ENCODE peak calls at places on chromosomes 12 and 14, in eight cellular contexts. One of them, this sample, is unnamed.

GRCh38 chr12:63843613-63844390 is 698 bp upstream of the SRGAP1 start:
- DNase-seq in CD4-positive, CD25-positive, alpha-beta regulatory T cell: peak; percentile 68
- DNase-seq in adipocyte: peak; percentile 98
- DNase-seq in psoas muscle: peak; percentile 90
- DNase-seq in endodermal cell: peak; percentile 98
- DNase-seq in CD8-positive, alpha-beta memory T cell: peak; percentile 68
- DNase-seq in pancreas: peak; percentile 91
- DNase-seq in neural progenitor cell: peak; percentile 95
- DNase-seq in this sample: peak; percentile 96

GRCh38 chr14:68523994-68524725 is 268.7 kb downstream of the ZFP36L1 start:
- DNase-seq in adipocyte: peak; percentile 36
- DNase-seq in endodermal cell: peak; percentile 33
- DNase-seq in pancreas: peak; percentile 53
- DNase-seq in psoas muscle: no peak
- DNase-seq in CD8-positive, alpha-beta memory T cell: no peak
- DNase-seq in CD4-positive, CD25-positive, alpha-beta regulatory T cell: no peak
- DNase-seq in neural progenitor cell: no peak
- DNase-seq in this sample: no peak

GRCh38 chr14:96098309-96098998 is 59.3 kb downstream of the C14orf132 start:
- DNase-seq in CD8-positive, alpha-beta memory T cell: no peak
- DNase-seq in psoas muscle: peak; percentile 40
- DNase-seq in CD4-positive, CD25-positive, alpha-beta regulatory T cell: no peak
- DNase-seq in adipocyte: peak; percentile 77
- DNase-seq in endodermal cell: peak; percentile 91
- DNase-seq in pancreas: peak; percentile 63
- DNase-seq in neural progenitor cell: peak; percentile 85
- DNase-seq in this sample: peak; percentile 32

GRCh38 chr12:50039151-50039835 is 14.0 kb upstream of the RACGAP1 start:
- DNase-seq in adipocyte: peak; percentile 79
- DNase-seq in psoas muscle: peak; percentile 85
- DNase-seq in endodermal cell: peak; percentile 100
- DNase-seq in pancreas: peak; percentile 87
- DNase-seq in neural progenitor cell: peak; percentile 93
- DNase-seq in CD8-positive, alpha-beta memory T cell: peak; percentile 68
- DNase-seq in CD4-positive, CD25-positive, alpha-beta regulatory T cell: peak; percentile 69
- DNase-seq in this sample: peak; percentile 69

GRCh38 chr12:66929121-66929520 is 250.2 kb upstream of the GRIP1 start:
- DNase-seq in endodermal cell: no peak
- DNase-seq in adipocyte: no peak
- DNase-seq in neural progenitor cell: no peak
- DNase-seq in psoas muscle: no peak
- DNase-seq in pancreas: no peak
- DNase-seq in CD4-positive, CD25-positive, alpha-beta regulatory T cell: no peak
- DNase-seq in CD8-positive, alpha-beta memory T cell: no peak
- DNase-seq in this sample: no peak

GRCh38 chr14:89171168-89171567 is 245.9 kb downstream of the FOXN3 start:
- DNase-seq in pancreas: no peak
- DNase-seq in psoas muscle: no peak
- DNase-seq in adipocyte: peak; percentile 51
- DNase-seq in endodermal cell: no peak
- DNase-seq in neural progenitor cell: no peak
- DNase-seq in CD4-positive, CD25-positive, alpha-beta regulatory T cell: no peak
- DNase-seq in CD8-positive, alpha-beta memory T cell: no peak
- DNase-seq in this sample: no peak

GRCh38 chr12:84911331-84912190 is 1.0 kb downstream of the SLC6A15 start:
- DNase-seq in CD4-positive, CD25-positive, alpha-beta regulatory T cell: no peak
- DNase-seq in CD8-positive, alpha-beta memory T cell: no peak
- DNase-seq in endodermal cell: peak; percentile 98
- DNase-seq in adipocyte: peak; percentile 90
- DNase-seq in neural progenitor cell: peak; percentile 93
- DNase-seq in pancreas: no peak
- DNase-seq in psoas muscle: no peak
- DNase-seq in this sample: peak; percentile 71

GRCh38 chr14:102917469-102918211 is 4.8 kb upstream of the AMN start:
- DNase-seq in psoas muscle: peak; percentile 57
- DNase-seq in endodermal cell: peak; percentile 92
- DNase-seq in CD8-positive, alpha-beta memory T cell: peak; percentile 36
- DNase-seq in CD4-positive, CD25-positive, alpha-beta regulatory T cell: peak; percentile 52
- DNase-seq in adipocyte: peak; percentile 74
- DNase-seq in pancreas: no peak
- DNase-seq in neural progenitor cell: peak; percentile 81
- DNase-seq in this sample: no peak

GRCh38 chr14:54267172-54267571 is 129.6 kb upstream of the CDKN3 start:
- DNase-seq in pancreas: no peak
- DNase-seq in neural progenitor cell: no peak
- DNase-seq in psoas muscle: no peak
- DNase-seq in endodermal cell: no peak
- DNase-seq in adipocyte: no peak
- DNase-seq in CD8-positive, alpha-beta memory T cell: no peak
- DNase-seq in CD4-positive, CD25-positive, alpha-beta regulatory T cell: no peak
- DNase-seq in this sample: no peak

GRCh38 chr12:115983226-115983798 is 294.2 kb downstream of the MED13L start:
- DNase-seq in CD4-positive, CD25-positive, alpha-beta regulatory T cell: no peak
- DNase-seq in CD8-positive, alpha-beta memory T cell: no peak
- DNase-seq in pancreas: no peak
- DNase-seq in psoas muscle: no peak
- DNase-seq in adipocyte: no peak
- DNase-seq in endodermal cell: peak; percentile 93
- DNase-seq in neural progenitor cell: peak; percentile 56
- DNase-seq in this sample: peak; percentile 9

GRCh38 chr12:132478433-132478803 is 11.5 kb upstream of the FBRSL1 start:
- DNase-seq in CD4-positive, CD25-positive, alpha-beta regulatory T cell: no peak
- DNase-seq in adipocyte: no peak
- DNase-seq in CD8-positive, alpha-beta memory T cell: no peak
- DNase-seq in endodermal cell: no peak
- DNase-seq in psoas muscle: no peak
- DNase-seq in neural progenitor cell: no peak
- DNase-seq in pancreas: peak; percentile 20
- DNase-seq in this sample: no peak

GRCh38 chr14:23121401-23121800 is 2.3 kb upstream of the CEBPE start:
- DNase-seq in pancreas: peak; percentile 55
- DNase-seq in adipocyte: peak; percentile 34
- DNase-seq in neural progenitor cell: peak; percentile 31
- DNase-seq in CD8-positive, alpha-beta memory T cell: no peak
- DNase-seq in psoas muscle: peak; percentile 42
- DNase-seq in CD4-positive, CD25-positive, alpha-beta regulatory T cell: no peak
- DNase-seq in endodermal cell: peak; percentile 69
- DNase-seq in this sample: peak; percentile 67

GRCh38 chr12:46553266-46553665 is 180.7 kb upstream of the SLC38A2 start:
- DNase-seq in psoas muscle: peak; percentile 34
- DNase-seq in neural progenitor cell: no peak
- DNase-seq in CD4-positive, CD25-positive, alpha-beta regulatory T cell: no peak
- DNase-seq in adipocyte: peak; percentile 74
- DNase-seq in endodermal cell: no peak
- DNase-seq in CD8-positive, alpha-beta memory T cell: no peak
- DNase-seq in pancreas: no peak
- DNase-seq in this sample: peak; percentile 52

GRCh38 chr14:105894125-105894977 is 368.0 kb downstream of the TMEM121 start:
- DNase-seq in CD8-positive, alpha-beta memory T cell: no peak
- DNase-seq in CD4-positive, CD25-positive, alpha-beta regulatory T cell: no peak
- DNase-seq in endodermal cell: peak; percentile 8
- DNase-seq in neural progenitor cell: no peak
- DNase-seq in pancreas: peak; percentile 3
- DNase-seq in adipocyte: no peak
- DNase-seq in psoas muscle: peak; percentile 2
- DNase-seq in this sample: no peak

GRCh38 chr12:24977060-24977459 is 28.2 kb upstream of the BCAT1 start:
- DNase-seq in neural progenitor cell: no peak
- DNase-seq in CD8-positive, alpha-beta memory T cell: no peak
- DNase-seq in psoas muscle: no peak
- DNase-seq in pancreas: no peak
- DNase-seq in CD4-positive, CD25-positive, alpha-beta regulatory T cell: no peak
- DNase-seq in endodermal cell: no peak
- DNase-seq in adipocyte: no peak
- DNase-seq in this sample: no peak

GRCh38 chr12:24979286-24979685 is 30.4 kb upstream of the BCAT1 start:
- DNase-seq in pancreas: no peak
- DNase-seq in adipocyte: no peak
- DNase-seq in psoas muscle: no peak
- DNase-seq in CD4-positive, CD25-positive, alpha-beta regulatory T cell: no peak
- DNase-seq in neural progenitor cell: no peak
- DNase-seq in endodermal cell: no peak
- DNase-seq in CD8-positive, alpha-beta memory T cell: no peak
- DNase-seq in this sample: no peak

GRCh38 chr12:24977711-24978110 is 28.8 kb upstream of the BCAT1 start:
- DNase-seq in neural progenitor cell: no peak
- DNase-seq in psoas muscle: no peak
- DNase-seq in pancreas: no peak
- DNase-seq in CD4-positive, CD25-positive, alpha-beta regulatory T cell: no peak
- DNase-seq in adipocyte: no peak
- DNase-seq in endodermal cell: no peak
- DNase-seq in CD8-positive, alpha-beta memory T cell: no peak
- DNase-seq in this sample: no peak

GRCh38 chr12:24979971-24980730 is 31.2 kb upstream of the BCAT1 start:
- DNase-seq in CD8-positive, alpha-beta memory T cell: no peak
- DNase-seq in pancreas: no peak
- DNase-seq in endodermal cell: no peak
- DNase-seq in neural progenitor cell: peak; percentile 5
- DNase-seq in adipocyte: peak; percentile 68
- DNase-seq in psoas muscle: no peak
- DNase-seq in CD4-positive, CD25-positive, alpha-beta regulatory T cell: no peak
- DNase-seq in this sample: no peak

GRCh38 chr12:24982250-24982649 is 33.3 kb upstream of the BCAT1 start:
- DNase-seq in neural progenitor cell: no peak
- DNase-seq in adipocyte: no peak
- DNase-seq in CD8-positive, alpha-beta memory T cell: no peak
- DNase-seq in endodermal cell: no peak
- DNase-seq in CD4-positive, CD25-positive, alpha-beta regulatory T cell: no peak
- DNase-seq in pancreas: no peak
- DNase-seq in psoas muscle: no peak
- DNase-seq in this sample: no peak
- H3K4me3 ChIP-seq in neural progenitor cell: no peak overlapping the region
- H3K4me3 ChIP-seq in adipocyte: no peak overlapping the region
- H3K4me3 ChIP-seq in CD8-positive, alpha-beta memory T cell: no peak overlapping the region
- H3K4me3 ChIP-seq in endodermal cell: no peak overlapping the region
- H3K4me3 ChIP-seq in CD4-positive, CD25-positive, alpha-beta regulatory T cell: no peak overlapping the region
- H3K4me3 ChIP-seq in pancreas: no peak overlapping the region
- H3K4me3 ChIP-seq in psoas muscle: no peak overlapping the region
- H3K4me3 ChIP-seq in this sample: no peak overlapping the region

GRCh38 chr12:131365821-131366260 is 345.0 kb upstream of the SFSWAP start:
- DNase-seq in CD4-positive, CD25-positive, alpha-beta regulatory T cell: no peak
- DNase-seq in CD8-positive, alpha-beta memory T cell: no peak
- DNase-seq in neural progenitor cell: no peak
- DNase-seq in pancreas: no peak
- DNase-seq in adipocyte: no peak
- DNase-seq in endodermal cell: peak; percentile 33
- DNase-seq in psoas muscle: no peak
- DNase-seq in this sample: no peak

GRCh38 chr12:131363841-131364425 is 347.0 kb upstream of the SFSWAP start:
- DNase-seq in psoas muscle: no peak
- DNase-seq in CD4-positive, CD25-positive, alpha-beta regulatory T cell: no peak
- DNase-seq in neural progenitor cell: no peak
- DNase-seq in CD8-positive, alpha-beta memory T cell: no peak
- DNase-seq in adipocyte: no peak
- DNase-seq in pancreas: no peak
- DNase-seq in endodermal cell: no peak
- DNase-seq in this sample: no peak

GRCh38 chr12:131364903-131365820 is 345.7 kb upstream of the SFSWAP start:
- DNase-seq in CD8-positive, alpha-beta memory T cell: no peak
- DNase-seq in adipocyte: no peak
- DNase-seq in psoas muscle: no peak
- DNase-seq in pancreas: no peak
- DNase-seq in neural progenitor cell: no peak
- DNase-seq in CD4-positive, CD25-positive, alpha-beta regulatory T cell: no peak
- DNase-seq in endodermal cell: peak; percentile 28
- DNase-seq in this sample: no peak

GRCh38 chr12:131368073-131369071 is 342.5 kb upstream of the SFSWAP start:
- DNase-seq in endodermal cell: peak; percentile 36
- DNase-seq in CD8-positive, alpha-beta memory T cell: no peak
- DNase-seq in adipocyte: no peak
- DNase-seq in CD4-positive, CD25-positive, alpha-beta regulatory T cell: no peak
- DNase-seq in psoas muscle: no peak
- DNase-seq in pancreas: no peak
- DNase-seq in neural progenitor cell: no peak
- DNase-seq in this sample: no peak

DNA sequence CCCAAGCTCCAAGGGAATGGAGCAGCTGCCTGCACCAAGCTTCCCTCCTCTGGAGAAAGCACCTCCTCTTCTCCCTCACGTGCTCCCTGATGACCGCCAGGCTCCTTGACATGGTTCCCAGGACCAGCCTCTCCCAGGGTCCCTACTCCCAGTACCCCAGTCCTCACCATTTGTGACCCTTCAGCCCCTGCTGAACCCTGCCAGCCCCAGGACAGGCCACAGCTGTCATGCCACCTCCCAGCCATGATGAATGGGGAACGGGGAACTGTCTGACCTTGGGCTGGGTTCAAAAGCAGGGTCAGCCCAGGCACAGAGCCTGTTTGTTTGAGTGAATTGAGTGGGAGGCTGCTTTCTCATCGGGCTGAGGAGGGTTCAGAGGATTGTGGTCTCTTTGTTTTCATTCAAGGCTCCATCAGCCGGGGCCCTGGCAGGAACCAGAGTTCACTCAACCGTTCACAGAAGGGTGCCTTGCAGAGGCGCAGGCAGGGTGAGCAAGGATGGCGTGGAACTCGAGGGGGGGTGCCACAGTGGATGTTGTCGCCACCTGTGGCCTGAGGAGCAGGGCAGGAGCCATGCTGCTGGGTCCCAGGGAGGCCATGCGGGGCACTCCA is 344.5 kb upstream of the SFSWAP start:
- DNase-seq in CD8-positive, alpha-beta memory T cell: no peak
- DNase-seq in endodermal cell: peak; percentile 38
- DNase-seq in CD4-positive, CD25-positive, alpha-beta regulatory T cell: no peak
- DNase-seq in neural progenitor cell: no peak
- DNase-seq in psoas muscle: no peak
- DNase-seq in adipocyte: no peak
- DNase-seq in pancreas: no peak
- DNase-seq in this sample: no peak
- H3K9me3 ChIP-seq in CD8-positive, alpha-beta memory T cell: no peaks in the 10 kb centered on the region
- H3K9me3 ChIP-seq in endodermal cell: no peaks in the 10 kb centered on the region
- H3K9me3 ChIP-seq in CD4-positive, CD25-positive, alpha-beta regulatory T cell: no peaks in the 10 kb centered on the region
- H3K9me3 ChIP-seq in neural progenitor cell: no peaks in the 10 kb centered on the region
- H3K9me3 ChIP-seq in psoas muscle: no peaks in the 10 kb centered on the region
- H3K9me3 ChIP-seq in adipocyte: peaks cover 6% of the 10 kb centered on the region
- H3K9me3 ChIP-seq in pancreas: no peaks in the 10 kb centered on the region
- H3K9me3 ChIP-seq in this sample: no peaks in the 10 kb centered on the region

DNA sequence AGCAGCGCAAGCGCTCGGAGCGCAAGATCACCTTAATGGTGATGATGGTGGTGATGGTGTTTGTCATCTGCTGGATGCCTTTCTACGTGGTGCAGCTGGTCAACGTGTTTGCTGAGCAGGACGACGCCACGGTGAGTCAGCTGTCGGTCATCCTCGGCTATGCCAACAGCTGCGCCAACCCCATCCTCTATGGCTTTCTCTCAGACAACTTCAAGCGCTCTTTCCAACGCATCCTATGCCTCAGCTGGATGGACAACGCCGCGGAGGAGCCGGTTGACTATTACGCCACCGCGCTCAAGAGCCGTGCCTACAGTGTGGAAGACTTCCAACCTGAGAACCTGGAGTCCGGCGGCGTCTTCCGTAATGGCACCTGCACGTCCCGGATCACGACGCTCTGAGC is 2.5 kb downstream of the SSTR1 start:
- DNase-seq in endodermal cell: peak; percentile 64
- DNase-seq in CD8-positive, alpha-beta memory T cell: no peak
- DNase-seq in pancreas: no peak
- DNase-seq in psoas muscle: peak; percentile 18
- DNase-seq in adipocyte: no peak
- DNase-seq in neural progenitor cell: no peak
- DNase-seq in CD4-positive, CD25-positive, alpha-beta regulatory T cell: no peak
- DNase-seq in this sample: peak; percentile 81
- H3K27me3 ChIP-seq in endodermal cell: peaks cover 88% of the 10 kb centered on the region
- H3K27me3 ChIP-seq in CD8-positive, alpha-beta memory T cell: peaks cover 21% of the 10 kb centered on the region
- H3K27me3 ChIP-seq in pancreas: no peaks in the 10 kb centered on the region
- H3K27me3 ChIP-seq in psoas muscle: peaks cover 66% of the 10 kb centered on the region
- H3K27me3 ChIP-seq in adipocyte: peaks cover 44% of the 10 kb centered on the region
- H3K27me3 ChIP-seq in neural progenitor cell: peaks cover 96% of the 10 kb centered on the region
- H3K27me3 ChIP-seq in CD4-positive, CD25-positive, alpha-beta regulatory T cell: peaks cover 24% of the 10 kb centered on the region
- H3K27me3 ChIP-seq in this sample: no peaks in the 10 kb centered on the region

GRCh38 chr12:5428332-5429221 is 3.3 kb upstream of the NTF3 start:
- DNase-seq in CD8-positive, alpha-beta memory T cell: no peak
- DNase-seq in pancreas: no peak
- DNase-seq in endodermal cell: peak; percentile 88
- DNase-seq in psoas muscle: no peak
- DNase-seq in adipocyte: peak; percentile 86
- DNase-seq in CD4-positive, CD25-positive, alpha-beta regulatory T cell: no peak
- DNase-seq in neural progenitor cell: peak; percentile 70
- DNase-seq in this sample: no peak
- H3K4me3 ChIP-seq in CD8-positive, alpha-beta memory T cell: no peak overlapping the region
- H3K4me3 ChIP-seq in pancreas: no peak overlapping the region
- H3K4me3 ChIP-seq in endodermal cell: peak overlapping the region; percentile 31
- H3K4me3 ChIP-seq in psoas muscle: no peak overlapping the region
- H3K4me3 ChIP-seq in adipocyte: peak overlapping the region; percentile 35
- H3K4me3 ChIP-seq in CD4-positive, CD25-positive, alpha-beta regulatory T cell: no peak overlapping the region
- H3K4me3 ChIP-seq in neural progenitor cell: peak overlapping the region; percentile 88
- H3K4me3 ChIP-seq in this sample: no peak overlapping the region